ENCODE peak calls at places on chromosomes 12 and 14, in four cellular contexts. A is fibroblast of pulmonary artery, V is IMR-90, L is astrocyte of the spinal cord. U is an unnamed sample.

GRCh38 chr14:32726516-32726915 is 212.2 kb upstream of the NPAS3 start:
- DNase-seq in A (no peak), V (no peak), L (no peak), U (no peak)

GRCh38 chr14:34965912-34966311 is 16.9 kb upstream of the SRP54 start:
- DNase-seq in A (no peak), V (no peak), L (no peak), U (no peak)

GRCh38 chr14:93941293-93941910 is 14.3 kb downstream of the FAM181A start:
- DNase-seq in A (peak), V (peak), L (peak), U (peak)

GRCh38 chr12:79689041-79689476 is 1.7 kb downstream of the PAWR start:
- DNase-seq in A (no peak), V (no peak), L (peak), U (no peak)

GRCh38 chr12:132521200-132521580 is 31.2 kb downstream of the FBRSL1 start:
- DNase-seq in A (no peak), V (no peak), L (no peak), U (no peak)

GRCh38 chr12:12240671-12241345 is 26.0 kb downstream of the LRP6 start:
- DNase-seq in A (peak), V (peak), L (peak), U (no peak)

GRCh38 chr14:35223927-35224326 is 68.3 kb upstream of the PSMA6 start:
- DNase-seq in A (no peak), V (peak), L (no peak), U (no peak)

GRCh38 chr12:19030180-19030579 is 99.4 kb upstream of the PLEKHA5 start:
- DNase-seq in A (no peak), V (no peak), L (no peak), U (no peak)

GRCh38 chr12:116423053-116423452 is 136.1 kb upstream of the MAP1LC3B2 start:
- DNase-seq in A (peak), V (peak), L (peak), U (no peak)

GRCh38 chr12:108777156-108777555 is 45.8 kb upstream of the CORO1C start:
- DNase-seq in A (no peak), V (no peak), L (no peak), U (no peak)

GRCh38 chr12:47433876-47434275 is 272.0 kb downstream of the RPAP3 start:
- DNase-seq in A (no peak), V (peak), L (no peak), U (no peak)

GRCh38 chr14:75822522-75823288 is 159.1 kb downstream of the TGFB3 start:
- DNase-seq in A (peak), V (peak), L (peak), U (no peak)

GRCh38 chr12:19539836-19540235 is 100.5 kb downstream of the AEBP2 start:
- DNase-seq in A (peak), V (no peak), L (no peak), U (no peak)

GRCh38 chr14:38255673-38256357 is at the start of gene CLEC14A:
- DNase-seq in A (no peak), V (no peak), L (peak), U (peak)

GRCh38 chr14:20376071-20376588 is 32.7 kb downstream of the PARP2 start:
- DNase-seq in A (no peak), V (no peak), L (no peak), U (no peak)

GRCh38 chr12:21941522-21942376 is 523 bp upstream of the ABCC9 start:
- DNase-seq in A (peak), V (peak), L (peak), U (peak)

GRCh38 chr12:23262670-23263069 is 637.7 kb downstream of the ETNK1 start:
- DNase-seq in A (no peak), V (no peak), L (no peak), U (no peak)

GRCh38 chr14:97458302-97459137 is 661.3 kb downstream of the VRK1 start:
- DNase-seq in A (no peak), V (no peak), L (no peak), U (no peak)

GRCh38 chr12:1993341-1993740 is 10.9 kb downstream of the DCP1B start:
- DNase-seq in A (peak), V (peak), L (peak), U (no peak)

GRCh38 chr14:49975286-49975685 is 82.4 kb downstream of the ARF6 start:
- DNase-seq in A (peak), V (peak), L (peak), U (no peak)

GRCh38 chr14:90060312-90060964 is 1.4 kb upstream of the KCNK13 start:
- DNase-seq in A (peak), V (peak), L (peak), U (peak)

GRCh38 chr14:78254911-78255431 is 84.8 kb downstream of the NRXN3 start:
- DNase-seq in A (no peak), V (no peak), L (peak), U (no peak)

DNA sequence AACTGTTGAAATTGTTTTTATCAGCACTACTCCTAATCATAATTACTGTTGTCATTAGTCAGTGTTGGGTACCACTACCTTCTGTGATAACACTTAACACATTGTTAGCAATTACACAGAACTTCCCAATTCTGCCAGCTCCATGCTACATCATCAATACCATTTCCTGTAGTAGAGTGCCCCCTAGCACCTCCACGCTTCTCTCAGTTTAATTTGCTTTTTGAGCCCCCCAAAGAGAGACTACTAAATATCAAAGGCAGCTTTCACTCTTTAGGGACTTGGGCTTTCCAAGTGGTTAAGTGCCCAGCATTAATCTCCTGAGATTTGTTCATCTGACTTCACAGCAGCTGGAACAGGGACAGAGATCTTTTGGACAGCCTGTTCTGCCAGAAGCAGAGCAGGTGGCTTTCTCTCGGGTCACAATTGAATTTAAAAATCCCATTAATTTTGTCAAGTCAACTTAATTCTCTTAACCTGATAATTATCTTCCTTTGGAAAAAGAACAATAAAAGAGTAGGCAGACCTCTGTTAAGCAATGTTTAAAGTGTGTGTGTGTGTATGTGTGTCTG is 954.9 kb downstream of the DIO2 start:
- DNase-seq in A (no peak), V (no peak), L (no peak), U (no peak)
- TF ChIP-seq CTCF in A (no peak), V (no peak), L (no peak), U (no peak)

GRCh38 chr12:52980773-52981423 is 25.4 kb upstream of the EIF4B start:
- DNase-seq in A (peak), V (peak), L (peak), U (peak)

GRCh38 chr12:52980096-52980694 is 26.1 kb upstream of the EIF4B start:
- DNase-seq in A (no peak), V (no peak), L (no peak), U (no peak)

GRCh38 chr12:52988933-52989332 is 17.3 kb upstream of the EIF4B start:
- DNase-seq in A (no peak), V (no peak), L (no peak), U (no peak)

DNA sequence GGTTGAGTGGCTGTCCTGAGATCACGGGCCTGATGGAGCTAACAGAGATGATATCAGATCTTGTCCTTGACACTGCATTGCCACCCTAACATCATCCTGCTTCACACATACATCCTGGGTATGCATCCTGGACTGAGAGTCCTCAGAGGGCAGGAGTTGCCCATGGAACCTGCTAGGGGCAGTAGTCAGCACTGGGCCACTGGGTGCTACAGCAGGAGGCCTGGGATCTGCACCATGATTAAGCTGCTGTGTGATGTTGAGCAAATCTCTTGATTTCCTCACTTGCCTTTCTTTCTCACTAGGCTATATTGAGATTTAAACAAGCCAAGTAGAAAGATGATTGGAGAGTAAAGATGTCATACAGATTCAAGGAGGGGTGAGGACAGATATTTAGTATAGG is 22.1 kb upstream of the EIF4B start:
- DNase-seq in A (no peak), V (no peak), L (no peak), U (no peak)
- TF ChIP-seq CTCF in A (peak), V (no peak), L (peak), U (no peak)

DNA sequence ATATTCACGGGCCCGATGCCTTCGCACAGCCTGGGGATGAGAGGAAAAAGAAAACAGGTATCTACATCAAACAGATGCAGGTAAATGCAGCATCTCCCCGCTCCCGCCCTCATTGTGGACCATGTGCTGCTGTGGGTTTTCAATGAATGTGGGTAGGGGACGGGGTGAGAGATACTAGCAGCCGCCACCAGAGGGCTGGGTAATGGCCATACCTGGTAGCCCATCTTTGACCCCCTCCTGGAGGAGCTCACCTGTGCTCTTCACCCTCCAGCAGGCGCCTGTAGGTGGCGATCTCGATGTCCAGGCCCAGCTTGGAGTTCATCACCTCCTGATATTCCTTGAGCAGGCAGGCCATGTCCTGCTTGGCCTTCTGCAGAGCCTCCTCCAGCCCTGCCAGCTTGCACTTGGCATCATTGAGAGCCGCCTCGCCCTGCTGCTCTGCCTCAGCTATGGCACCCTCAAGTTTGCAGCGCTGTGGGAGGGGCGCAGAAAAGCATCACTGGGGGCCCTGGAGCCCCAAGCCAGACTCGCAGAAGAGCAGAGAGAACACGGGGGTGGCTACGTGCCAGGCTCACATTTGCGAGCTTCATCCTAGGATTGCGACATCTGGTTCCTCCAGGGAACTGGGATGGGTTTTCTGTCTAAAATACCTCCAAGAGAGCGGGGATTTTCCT is 10.2 kb downstream of the KRT82 start:
- DNase-seq in A (peak), V (no peak), L (no peak), U (no peak)
- TF ChIP-seq CTCF in A (peak), V (no peak), L (peak), U (peak)

DNA sequence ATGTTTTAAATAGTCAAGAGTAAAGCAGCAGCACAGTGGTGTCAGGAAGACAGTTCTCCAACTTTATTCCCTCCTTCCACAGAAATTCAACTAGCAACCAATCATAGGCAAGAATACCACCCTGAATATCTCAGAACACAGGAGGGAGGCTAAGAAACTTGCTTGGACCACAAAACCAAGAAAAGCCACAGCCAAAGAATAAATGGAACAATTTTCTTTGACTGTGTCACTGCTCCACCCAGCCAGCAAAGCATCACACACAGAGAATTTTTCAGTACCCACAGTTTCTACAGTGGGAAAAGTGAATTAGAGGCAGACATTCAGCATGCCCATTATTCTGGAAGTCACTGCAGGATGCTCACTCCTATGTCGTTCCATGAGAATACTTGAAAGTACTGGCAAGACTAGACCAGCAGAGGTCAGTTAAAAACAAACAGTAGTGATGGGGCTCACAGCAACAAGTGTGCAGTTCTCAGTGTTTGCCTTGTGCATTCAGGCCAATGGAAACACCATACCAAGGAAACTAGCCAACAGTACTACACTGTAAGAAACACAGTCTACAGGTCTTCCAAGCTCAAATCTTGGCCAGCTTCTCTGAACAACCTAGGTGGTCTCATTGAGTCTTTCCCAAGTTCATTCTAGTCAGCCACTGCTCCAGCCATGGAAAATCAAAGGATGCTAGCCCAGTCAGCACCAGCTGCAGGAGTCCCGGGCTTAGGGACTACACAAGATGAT is 56.8 kb upstream of the FOXG1 start:
- DNase-seq in A (no peak), V (no peak), L (peak), U (no peak)
- TF ChIP-seq CTCF in A (no peak), V (no peak), L (no peak), U (no peak)

DNA sequence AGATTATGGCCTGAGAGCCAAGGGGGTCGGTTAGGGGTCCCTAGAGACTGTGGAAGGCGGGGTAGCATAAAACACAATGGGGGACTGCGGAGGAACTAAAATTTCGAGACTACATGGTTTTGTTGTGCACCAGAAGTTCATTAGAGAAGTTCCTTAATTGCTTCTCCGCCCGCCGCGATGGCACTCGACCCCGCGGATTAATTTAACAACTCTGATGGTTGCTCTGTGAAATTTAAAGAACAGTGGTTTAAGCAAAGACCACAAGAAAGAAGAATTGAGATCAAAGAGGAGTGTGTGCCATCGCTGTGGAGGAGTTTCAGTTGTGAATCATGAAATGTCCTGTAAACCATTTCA is 1.4 kb upstream of the CCDC88C start:
- DNase-seq in A (no peak), V (no peak), L (no peak), U (no peak)
- TF ChIP-seq CTCF in A (no peak), V (no peak), L (no peak), U (peak)

GRCh38 chr14:69719501-69719951 is 47.4 kb upstream of the SRSF5 start:
- DNase-seq in A (peak), V (peak), L (peak), U (no peak)

GRCh38 chr14:69713976-69714716 is 52.8 kb upstream of the SRSF5 start:
- DNase-seq in A (no peak), V (no peak), L (no peak), U (no peak)

GRCh38 chr14:69713127-69713800 is 53.7 kb upstream of the SRSF5 start:
- DNase-seq in A (no peak), V (no peak), L (no peak), U (no peak)

GRCh38 chr14:69715725-69716482 is 51.0 kb upstream of the SRSF5 start:
- DNase-seq in A (peak), V (peak), L (peak), U (no peak)

DNA sequence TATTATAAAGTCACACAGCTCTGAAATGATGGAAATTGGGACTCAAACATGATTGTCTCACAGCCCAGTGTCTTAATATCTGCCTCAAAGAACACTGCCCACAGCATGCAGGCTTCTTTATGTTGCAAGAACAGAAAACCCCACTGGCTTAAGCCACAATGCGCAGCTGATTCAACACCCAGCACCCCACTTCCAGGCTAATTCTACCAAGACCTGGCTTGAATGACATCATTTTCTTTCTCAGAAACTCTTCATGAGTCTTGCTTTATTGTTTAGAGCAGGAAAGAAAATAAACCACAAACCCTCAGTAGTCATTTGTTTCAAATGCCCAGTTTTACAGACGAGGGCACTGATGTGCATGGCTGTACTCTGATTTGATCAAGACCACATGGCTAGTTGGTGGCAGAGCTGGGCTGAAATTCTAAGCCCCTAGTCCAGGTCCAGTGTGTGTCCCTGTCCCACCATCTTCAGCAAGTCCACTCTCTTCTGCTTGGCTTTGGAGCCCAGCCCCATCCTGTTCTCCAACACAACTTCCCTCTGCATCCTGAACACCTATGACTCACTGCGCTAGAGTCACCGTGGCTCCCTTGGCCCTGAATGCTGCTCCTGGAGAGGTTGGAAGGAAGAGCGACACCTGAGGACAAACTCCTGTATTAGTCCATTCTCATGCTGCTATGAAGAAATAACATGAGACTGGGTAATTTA is 50.3 kb upstream of the SRSF5 start:
- DNase-seq in A (peak), V (peak), L (peak), U (no peak)
- TF ChIP-seq CTCF in A (peak), V (no peak), L (no peak), U (no peak)

GRCh38 chr14:105201156-105201927 is 20.2 kb upstream of the NUDT14 start:
- DNase-seq in A (no peak), V (no peak), L (no peak), U (peak)
- TF ChIP-seq CTCF in A (peak), V (no peak), L (no peak), U (no peak)

U was measured in glutamatergic neuron.